ENCODE peak calls at places on chromosome 5, in six cellular contexts. One of them, this sample, is unnamed.

GRCh38 chr5:56175465-56175864 is 57.7 kb downstream of the ANKRD55 start:
- DNase-seq in AG09319: peak
- DNase-seq in choroid plexus epithelial cell: peak
- DNase-seq in OCI-LY7: no peak
- DNase-seq in left ventricle myocardium inferior: no peak
- DNase-seq in adrenal gland: peak
- DNase-seq in this sample: no peak

GRCh38 chr5:124995451-124995850 is 249.0 kb upstream of the ZNF608 start:
- DNase-seq in left ventricle myocardium inferior: no peak
- DNase-seq in adrenal gland: no peak
- DNase-seq in OCI-LY7: no peak
- DNase-seq in choroid plexus epithelial cell: peak
- DNase-seq in AG09319: no peak
- DNase-seq in this sample: no peak

GRCh38 chr5:123875444-123876264 is 363.7 kb downstream of the CSNK1G3 start:
- DNase-seq in choroid plexus epithelial cell: no peak
- DNase-seq in AG09319: no peak
- DNase-seq in adrenal gland: no peak
- DNase-seq in OCI-LY7: no peak
- DNase-seq in left ventricle myocardium inferior: no peak
- DNase-seq in this sample: no peak

GRCh38 chr5:81779125-81779934 is 28.4 kb upstream of the SSBP2 start:
- DNase-seq in adrenal gland: peak
- DNase-seq in OCI-LY7: peak
- DNase-seq in choroid plexus epithelial cell: peak
- DNase-seq in left ventricle myocardium inferior: peak
- DNase-seq in AG09319: no peak
- DNase-seq in this sample: peak

GRCh38 chr5:105849701-105850100 is 1821.0 kb downstream of the EFNA5 start:
- DNase-seq in AG09319: no peak
- DNase-seq in adrenal gland: no peak
- DNase-seq in left ventricle myocardium inferior: no peak
- DNase-seq in choroid plexus epithelial cell: peak
- DNase-seq in OCI-LY7: no peak
- DNase-seq in this sample: no peak

GRCh38 chr5:23389543-23390215 is 117.7 kb upstream of the PRDM9 start:
- DNase-seq in left ventricle myocardium inferior: no peak
- DNase-seq in OCI-LY7: no peak
- DNase-seq in adrenal gland: no peak
- DNase-seq in AG09319: no peak
- DNase-seq in choroid plexus epithelial cell: no peak
- DNase-seq in this sample: no peak

GRCh38 chr5:20556364-20556763 is 568.4 kb upstream of the CDH18 start:
- DNase-seq in OCI-LY7: no peak
- DNase-seq in AG09319: no peak
- DNase-seq in choroid plexus epithelial cell: peak
- DNase-seq in left ventricle myocardium inferior: no peak
- DNase-seq in adrenal gland: no peak
- DNase-seq in this sample: no peak

GRCh38 chr5:134246771-134247329 is 21.0 kb upstream of the PPP2CA start:
- DNase-seq in choroid plexus epithelial cell: no peak
- DNase-seq in adrenal gland: no peak
- DNase-seq in left ventricle myocardium inferior: peak
- DNase-seq in AG09319: no peak
- DNase-seq in OCI-LY7: no peak
- DNase-seq in this sample: no peak

GRCh38 chr5:96373006-96373405 is 60.0 kb downstream of the PCSK1 start:
- DNase-seq in adrenal gland: no peak
- DNase-seq in OCI-LY7: no peak
- DNase-seq in left ventricle myocardium inferior: no peak
- DNase-seq in choroid plexus epithelial cell: no peak
- DNase-seq in AG09319: no peak
- DNase-seq in this sample: no peak

GRCh38 chr5:64632251-64632650 is 58.1 kb upstream of the SHISAL2B start:
- DNase-seq in OCI-LY7: no peak
- DNase-seq in choroid plexus epithelial cell: peak
- DNase-seq in AG09319: no peak
- DNase-seq in adrenal gland: no peak
- DNase-seq in left ventricle myocardium inferior: no peak
- DNase-seq in this sample: no peak

GRCh38 chr5:7850533-7851239 is at the start of gene CFAP90:
- DNase-seq in choroid plexus epithelial cell: peak
- DNase-seq in adrenal gland: peak
- DNase-seq in AG09319: no peak
- DNase-seq in left ventricle myocardium inferior: peak
- DNase-seq in OCI-LY7: no peak
- DNase-seq in this sample: no peak

GRCh38 chr5:139915274-139915673 is 119.7 kb downstream of the PSD2 start:
- DNase-seq in OCI-LY7: no peak
- DNase-seq in AG09319: no peak
- DNase-seq in choroid plexus epithelial cell: no peak
- DNase-seq in left ventricle myocardium inferior: no peak
- DNase-seq in adrenal gland: no peak
- DNase-seq in this sample: no peak

GRCh38 chr5:56123531-56124243 is 109.4 kb downstream of the ANKRD55 start:
- DNase-seq in OCI-LY7: no peak
- DNase-seq in adrenal gland: peak
- DNase-seq in AG09319: peak
- DNase-seq in choroid plexus epithelial cell: peak
- DNase-seq in left ventricle myocardium inferior: peak
- DNase-seq in this sample: no peak

GRCh38 chr5:160926428-160926827 is 74.4 kb upstream of the ATP10B start:
- DNase-seq in choroid plexus epithelial cell: no peak
- DNase-seq in AG09319: no peak
- DNase-seq in adrenal gland: no peak
- DNase-seq in OCI-LY7: no peak
- DNase-seq in left ventricle myocardium inferior: no peak
- DNase-seq in this sample: no peak

GRCh38 chr5:77947051-77947428 is 170.9 kb upstream of the TBCA start:
- DNase-seq in choroid plexus epithelial cell: no peak
- DNase-seq in left ventricle myocardium inferior: no peak
- DNase-seq in AG09319: no peak
- DNase-seq in adrenal gland: no peak
- DNase-seq in OCI-LY7: no peak
- DNase-seq in this sample: no peak

GRCh38 chr5:73822989-73823339 is 197.0 kb downstream of the ARHGEF28 start:
- DNase-seq in OCI-LY7: no peak
- DNase-seq in adrenal gland: no peak
- DNase-seq in choroid plexus epithelial cell: peak
- DNase-seq in left ventricle myocardium inferior: no peak
- DNase-seq in AG09319: no peak
- DNase-seq in this sample: no peak

GRCh38 chr5:95029569-95030366 is 255.1 kb downstream of the MCTP1 start:
- DNase-seq in OCI-LY7: no peak
- DNase-seq in AG09319: no peak
- DNase-seq in left ventricle myocardium inferior: no peak
- DNase-seq in adrenal gland: no peak
- DNase-seq in choroid plexus epithelial cell: no peak
- DNase-seq in this sample: peak

GRCh38 chr5:133129192-133129748 is 77.5 kb downstream of the HSPA4 start:
- DNase-seq in left ventricle myocardium inferior: no peak
- DNase-seq in choroid plexus epithelial cell: no peak
- DNase-seq in adrenal gland: no peak
- DNase-seq in OCI-LY7: no peak
- DNase-seq in AG09319: no peak
- DNase-seq in this sample: no peak

GRCh38 chr5:24643255-24643654 is 1.5 kb downstream of the CDH10 start:
- DNase-seq in AG09319: no peak
- DNase-seq in choroid plexus epithelial cell: no peak
- DNase-seq in OCI-LY7: no peak
- DNase-seq in left ventricle myocardium inferior: no peak
- DNase-seq in adrenal gland: no peak
- DNase-seq in this sample: no peak

GRCh38 chr5:11588803-11589202 is 315.4 kb downstream of the CTNND2 start:
- DNase-seq in left ventricle myocardium inferior: no peak
- DNase-seq in OCI-LY7: no peak
- DNase-seq in adrenal gland: no peak
- DNase-seq in choroid plexus epithelial cell: no peak
- DNase-seq in AG09319: no peak
- DNase-seq in this sample: no peak

GRCh38 chr5:139392678-139393496 is 2.0 kb downstream of the PROB1 start:
- DNase-seq in AG09319: no peak
- DNase-seq in choroid plexus epithelial cell: peak
- DNase-seq in adrenal gland: peak
- DNase-seq in OCI-LY7: peak
- DNase-seq in left ventricle myocardium inferior: peak
- DNase-seq in this sample: peak

GRCh38 chr5:74432240-74432639 is 208.3 kb downstream of the ENC1 start:
- DNase-seq in OCI-LY7: no peak
- DNase-seq in adrenal gland: no peak
- DNase-seq in choroid plexus epithelial cell: no peak
- DNase-seq in AG09319: no peak
- DNase-seq in left ventricle myocardium inferior: no peak
- DNase-seq in this sample: no peak

GRCh38 chr5:14727428-14727865 is 62.9 kb downstream of the OTULIN start:
- DNase-seq in AG09319: peak
- DNase-seq in OCI-LY7: peak
- DNase-seq in left ventricle myocardium inferior: peak
- DNase-seq in adrenal gland: peak
- DNase-seq in choroid plexus epithelial cell: peak
- DNase-seq in this sample: peak

GRCh38 chr5:43729846-43730478 is 127.0 kb downstream of the NNT start:
- DNase-seq in AG09319: peak
- DNase-seq in left ventricle myocardium inferior: no peak
- DNase-seq in OCI-LY7: peak
- DNase-seq in choroid plexus epithelial cell: peak
- DNase-seq in adrenal gland: no peak
- DNase-seq in this sample: no peak

GRCh38 chr5:20276061-20276958 is 288.3 kb upstream of the CDH18 start:
- DNase-seq in AG09319: no peak
- DNase-seq in OCI-LY7: no peak
- DNase-seq in adrenal gland: no peak
- DNase-seq in choroid plexus epithelial cell: peak
- DNase-seq in left ventricle myocardium inferior: no peak
- DNase-seq in this sample: no peak

GRCh38 chr5:176596689-176597416 is 13.1 kb downstream of the GPRIN1 start:
- DNase-seq in adrenal gland: peak
- DNase-seq in OCI-LY7: peak
- DNase-seq in choroid plexus epithelial cell: peak
- DNase-seq in left ventricle myocardium inferior: peak
- DNase-seq in AG09319: no peak
- DNase-seq in this sample: peak

GRCh38 chr5:146699729-146700430 is 178.7 kb downstream of the PPP2R2B start:
- DNase-seq in choroid plexus epithelial cell: no peak
- DNase-seq in AG09319: no peak
- DNase-seq in left ventricle myocardium inferior: no peak
- DNase-seq in adrenal gland: no peak
- DNase-seq in OCI-LY7: no peak
- DNase-seq in this sample: no peak

GRCh38 chr5:173941758-173942401 is 47.1 kb upstream of the C5orf47 start:
- DNase-seq in AG09319: no peak
- DNase-seq in adrenal gland: no peak
- DNase-seq in OCI-LY7: no peak
- DNase-seq in left ventricle myocardium inferior: no peak
- DNase-seq in choroid plexus epithelial cell: no peak
- DNase-seq in this sample: no peak

GRCh38 chr5:139638090-139638735 is 9.9 kb upstream of the CXXC5 start:
- DNase-seq in AG09319: no peak
- DNase-seq in left ventricle myocardium inferior: peak
- DNase-seq in adrenal gland: peak
- DNase-seq in OCI-LY7: peak
- DNase-seq in choroid plexus epithelial cell: peak
- DNase-seq in this sample: peak

GRCh38 chr5:157828949-157829639 is 29.9 kb downstream of the CLINT1 start:
- DNase-seq in AG09319: no peak
- DNase-seq in adrenal gland: no peak
- DNase-seq in OCI-LY7: no peak
- DNase-seq in choroid plexus epithelial cell: peak
- DNase-seq in left ventricle myocardium inferior: no peak
- DNase-seq in this sample: no peak
- TF ChIP-seq CTCF in AG09319: peak
- TF ChIP-seq CTCF in adrenal gland: no peak
- TF ChIP-seq CTCF in OCI-LY7: peak
- TF ChIP-seq CTCF in choroid plexus epithelial cell: peak
- TF ChIP-seq CTCF in left ventricle myocardium inferior: peak
- TF ChIP-seq CTCF in this sample: peak

GRCh38 chr5:179143446-179143845 is 83.3 kb downstream of the ZNF354C start:
- DNase-seq in adrenal gland: no peak
- DNase-seq in AG09319: no peak
- DNase-seq in OCI-LY7: peak
- DNase-seq in left ventricle myocardium inferior: no peak
- DNase-seq in choroid plexus epithelial cell: peak
- DNase-seq in this sample: no peak
- TF ChIP-seq CTCF in adrenal gland: no peak
- TF ChIP-seq CTCF in AG09319: no peak
- TF ChIP-seq CTCF in OCI-LY7: peak
- TF ChIP-seq CTCF in left ventricle myocardium inferior: no peak
- TF ChIP-seq CTCF in choroid plexus epithelial cell: peak
- TF ChIP-seq CTCF in this sample: no peak

DNA sequence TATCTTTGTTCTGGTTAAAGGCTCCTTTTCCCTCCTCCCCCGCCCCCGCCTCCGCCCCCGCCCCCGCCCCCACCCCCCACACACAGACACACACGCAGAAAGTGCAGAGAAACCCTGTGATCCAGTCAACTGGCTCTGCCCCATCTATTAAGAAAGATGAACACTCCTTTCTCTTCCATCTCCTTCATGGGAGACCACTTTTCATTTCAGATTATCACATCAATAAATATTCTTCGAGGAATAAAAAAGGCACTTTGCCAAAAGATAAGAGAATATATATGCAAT is 127.0 kb downstream of the TMEM161B start:
- DNase-seq in OCI-LY7: no peak
- DNase-seq in left ventricle myocardium inferior: no peak
- DNase-seq in AG09319: no peak
- DNase-seq in adrenal gland: no peak
- DNase-seq in choroid plexus epithelial cell: no peak
- DNase-seq in this sample: no peak
- TF ChIP-seq CTCF in OCI-LY7: no peak
- TF ChIP-seq CTCF in left ventricle myocardium inferior: no peak
- TF ChIP-seq CTCF in AG09319: no peak
- TF ChIP-seq CTCF in adrenal gland: no peak
- TF ChIP-seq CTCF in choroid plexus epithelial cell: no peak
- TF ChIP-seq CTCF in this sample: no peak

DNA sequence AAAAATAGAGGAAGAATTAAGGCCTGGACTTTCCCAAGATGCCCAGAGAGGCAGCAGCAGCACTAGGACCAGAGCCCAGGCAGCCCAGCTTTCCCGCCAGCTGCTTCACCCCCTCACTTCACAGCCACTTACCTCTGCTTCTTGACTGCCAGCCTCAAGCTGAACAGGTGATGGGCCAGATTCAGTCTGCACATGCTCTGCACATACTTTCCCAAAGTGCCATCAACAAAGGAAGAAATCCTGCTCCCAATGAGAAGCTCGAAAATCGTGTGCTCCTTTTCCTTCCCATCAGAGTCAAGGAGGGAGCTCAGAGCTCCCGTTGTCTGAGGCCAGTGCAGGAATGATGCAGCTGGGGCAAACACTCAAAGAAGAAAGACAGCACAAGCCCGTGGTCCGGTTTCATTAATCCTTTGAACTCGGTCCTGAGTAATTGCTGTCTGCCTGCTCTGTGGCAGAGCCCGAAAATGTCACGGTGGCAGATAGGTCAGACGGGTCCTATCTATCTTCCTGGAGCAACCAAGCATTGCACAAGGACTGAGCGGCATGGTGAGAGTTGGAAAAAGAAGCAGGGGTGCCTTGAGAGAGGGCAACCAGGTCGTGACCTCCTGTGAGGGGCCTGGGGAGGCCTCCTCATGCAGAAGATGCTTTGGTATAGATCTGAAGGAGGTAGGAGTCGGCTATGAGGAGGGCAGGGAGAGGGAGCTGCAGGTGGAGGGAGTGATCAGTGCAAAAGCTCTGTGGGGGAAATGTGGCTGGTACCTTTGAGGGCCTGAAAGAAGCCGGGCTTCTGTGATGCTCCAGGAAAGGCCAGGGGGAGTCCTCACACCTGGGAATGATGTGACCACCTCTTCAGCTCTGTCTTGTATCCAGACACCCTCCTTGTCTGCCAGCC is 3.8 kb upstream of the SLC25A48 start:
- DNase-seq in left ventricle myocardium inferior: no peak
- DNase-seq in AG09319: no peak
- DNase-seq in OCI-LY7: no peak
- DNase-seq in adrenal gland: no peak
- DNase-seq in choroid plexus epithelial cell: no peak
- DNase-seq in this sample: no peak
- TF ChIP-seq CTCF in left ventricle myocardium inferior: no peak
- TF ChIP-seq CTCF in AG09319: no peak
- TF ChIP-seq CTCF in OCI-LY7: peak
- TF ChIP-seq CTCF in adrenal gland: no peak
- TF ChIP-seq CTCF in choroid plexus epithelial cell: no peak
- TF ChIP-seq CTCF in this sample: peak